ENCODE peak calls at places on chromosome 4, in six cellular contexts. C is upper lobe of right lung, D is GM12865, O is foreskin fibroblast, E is epithelial cell of esophagus, K is OCI-LY7. I is an unnamed sample.

GRCh38 chr4:143586080-143586479 is 72.6 kb downstream of the SMARCA5 start:
- DNase-seq in C (no peak), D (no peak), O (peak), E (no peak), K (no peak), I (peak)

GRCh38 chr4:57099363-57099762 is 10.8 kb downstream of the IGFBP7 start:
- DNase-seq in C (no peak), D (no peak), O (no peak), E (no peak), K (no peak), I (no peak)

GRCh38 chr4:97851115-97851514 is 292.2 kb downstream of the STPG2 start:
- DNase-seq in C (no peak), D (no peak), O (no peak), E (no peak), K (no peak), I (no peak)

GRCh38 chr4:161581262-161581661 is 582.5 kb downstream of the FSTL5 start:
- DNase-seq in C (no peak), D (peak), O (peak), E (peak), K (no peak), I (no peak)

GRCh38 chr4:83219991-83220360 is 64.6 kb downstream of the COQ2 start:
- DNase-seq in C (no peak), D (no peak), O (no peak), E (no peak), K (no peak), I (no peak)

GRCh38 chr4:148026022-148026421 is 294.1 kb downstream of the ARHGAP10 start:
- DNase-seq in C (no peak), D (no peak), O (peak), E (peak), K (no peak), I (peak)

GRCh38 chr4:107913283-107913899 is 18.0 kb upstream of the CYP2U1 start:
- DNase-seq in C (no peak), D (peak), O (peak), E (peak), K (peak), I (peak)

GRCh38 chr4:121199742-121200561 is 35.8 kb upstream of the TNIP3 start:
- DNase-seq in C (no peak), D (peak), O (no peak), E (no peak), K (no peak), I (no peak)

GRCh38 chr4:119750048-119750447 is 121.4 kb upstream of the PDE5A start:
- DNase-seq in C (no peak), D (no peak), O (no peak), E (no peak), K (no peak), I (no peak)

GRCh38 chr4:68074397-68074796 is 55.3 kb downstream of the TMPRSS11F start:
- DNase-seq in C (no peak), D (no peak), O (no peak), E (peak), K (no peak), I (no peak)

GRCh38 chr4:168613869-168614268 is 117.0 kb downstream of the PALLD start:
- DNase-seq in C (no peak), D (no peak), O (no peak), E (no peak), K (no peak), I (no peak)

GRCh38 chr4:41661447-41662076 is 87.0 kb downstream of the PHOX2B start:
- DNase-seq in C (peak), D (peak), O (peak), E (peak), K (peak), I (peak)

GRCh38 chr4:138639018-138639876 is 376.3 kb upstream of the NOCT start:
- DNase-seq in C (no peak), D (no peak), O (peak), E (peak), K (no peak), I (no peak)

GRCh38 chr4:54100607-54101189 is 735 bp downstream of the GSX2 start:
- DNase-seq in C (no peak), D (no peak), O (no peak), E (no peak), K (no peak), I (no peak)

GRCh38 chr4:54101190-54102041 is 1.5 kb downstream of the GSX2 start:
- DNase-seq in C (no peak), D (no peak), O (no peak), E (no peak), K (no peak), I (no peak)

GRCh38 chr4:54099287-54099958 is 540 bp upstream of the GSX2 start:
- DNase-seq in C (no peak), D (no peak), O (no peak), E (no peak), K (no peak), I (no peak)

GRCh38 chr4:54098375-54098774 is 1.6 kb upstream of the GSX2 start:
- DNase-seq in C (no peak), D (no peak), O (no peak), E (no peak), K (no peak), I (no peak)

DNA sequence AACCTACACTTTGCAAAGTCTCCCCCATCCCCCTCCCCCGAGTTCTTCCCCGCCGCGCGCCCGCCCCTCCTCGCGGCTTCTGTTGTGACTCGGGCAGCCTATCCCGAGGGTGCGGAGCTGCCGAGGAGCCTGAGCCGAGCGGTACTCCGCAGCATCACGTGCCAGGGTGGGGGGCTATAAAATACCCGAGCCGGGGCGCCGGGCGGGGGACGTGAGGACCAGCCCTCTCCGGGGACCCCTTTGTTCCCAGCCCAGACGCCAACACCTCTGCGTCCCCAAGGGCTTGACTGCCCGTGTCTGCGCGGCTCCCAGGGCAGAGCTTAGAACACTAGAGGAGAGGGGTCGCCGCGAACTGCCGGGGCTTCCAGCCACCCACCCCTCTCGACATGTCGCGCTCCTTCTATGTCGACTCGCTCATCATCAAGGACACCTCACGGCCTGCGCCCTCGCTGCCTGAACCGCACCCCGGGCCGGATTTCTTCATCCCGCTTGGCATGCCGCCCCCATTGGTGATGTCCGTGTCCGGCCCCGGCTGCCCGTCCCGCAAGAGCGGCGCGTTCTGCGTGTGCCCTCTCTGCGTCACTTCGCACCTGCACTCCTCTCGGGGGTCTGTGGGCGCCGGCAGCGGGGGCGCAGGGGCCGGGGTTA is at the start of gene GSX2:
- DNase-seq in C (no peak), D (no peak), O (no peak), E (no peak), K (no peak), I (no peak)
- H3K4me3 ChIP-seq in C (peak), D (no peak), O (peak), E (no peak), K (no peak), I (peak)

GRCh38 chr4:158861766-158862165 is 92.9 kb downstream of the FNIP2 start:
- DNase-seq in C (no peak), D (peak), O (no peak), E (no peak), K (no peak), I (no peak)
- TF ChIP-seq CTCF in C (no peak), D (peak), O (no peak), E (no peak), K (no peak), I (peak)

DNA sequence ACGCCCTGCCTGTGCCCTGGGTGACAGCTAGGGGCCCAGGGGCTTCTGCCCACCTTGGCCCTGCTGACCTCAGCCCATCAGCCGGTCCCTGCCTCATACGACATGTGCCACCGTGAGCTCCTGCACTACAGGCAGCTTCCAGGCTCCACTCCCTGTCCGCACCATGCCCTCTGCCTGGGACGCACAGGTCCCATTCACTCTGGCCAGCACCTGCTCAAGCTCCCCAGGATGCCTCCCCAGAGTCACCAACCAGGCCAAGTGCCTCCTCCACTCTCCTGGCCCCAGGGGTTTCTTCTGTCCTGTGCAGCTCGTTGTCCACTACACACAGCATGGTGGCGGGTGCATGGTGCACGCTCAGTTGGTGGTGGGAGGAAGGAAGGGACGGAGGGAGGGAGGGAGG is 20.2 kb upstream of the MRFAP1 start:
- DNase-seq in C (peak), D (no peak), O (no peak), E (no peak), K (no peak), I (no peak)
- H3K4me3 ChIP-seq in C (no peak), D (no peak), O (no peak), E (no peak), K (no peak), I (no peak)

GRCh38 chr4:35700663-35701062 is 543.7 kb downstream of the ARAP2 start:
- DNase-seq in C (no peak), D (no peak), O (no peak), E (no peak), K (no peak), I (no peak)
- TF ChIP-seq CTCF in C (no peak), D (no peak), O (no peak), E (no peak), K (no peak), I (no peak)

GRCh38 chr4:1200425-1201035 is 28.1 kb upstream of the SPON2 start:
- DNase-seq in C (peak), D (peak), O (peak), E (no peak), K (no peak), I (peak)

GRCh38 chr4:1201851-1202525 is 29.6 kb upstream of the SPON2 start:
- DNase-seq in C (peak), D (peak), O (peak), E (no peak), K (peak), I (peak)

GRCh38 chr4:1204828-1205591 is 32.6 kb upstream of the SPON2 start:
- DNase-seq in C (peak), D (no peak), O (no peak), E (no peak), K (no peak), I (no peak)

GRCh38 chr4:1204286-1204827 is 32.0 kb upstream of the SPON2 start:
- DNase-seq in C (peak), D (no peak), O (no peak), E (no peak), K (no peak), I (no peak)

DNA sequence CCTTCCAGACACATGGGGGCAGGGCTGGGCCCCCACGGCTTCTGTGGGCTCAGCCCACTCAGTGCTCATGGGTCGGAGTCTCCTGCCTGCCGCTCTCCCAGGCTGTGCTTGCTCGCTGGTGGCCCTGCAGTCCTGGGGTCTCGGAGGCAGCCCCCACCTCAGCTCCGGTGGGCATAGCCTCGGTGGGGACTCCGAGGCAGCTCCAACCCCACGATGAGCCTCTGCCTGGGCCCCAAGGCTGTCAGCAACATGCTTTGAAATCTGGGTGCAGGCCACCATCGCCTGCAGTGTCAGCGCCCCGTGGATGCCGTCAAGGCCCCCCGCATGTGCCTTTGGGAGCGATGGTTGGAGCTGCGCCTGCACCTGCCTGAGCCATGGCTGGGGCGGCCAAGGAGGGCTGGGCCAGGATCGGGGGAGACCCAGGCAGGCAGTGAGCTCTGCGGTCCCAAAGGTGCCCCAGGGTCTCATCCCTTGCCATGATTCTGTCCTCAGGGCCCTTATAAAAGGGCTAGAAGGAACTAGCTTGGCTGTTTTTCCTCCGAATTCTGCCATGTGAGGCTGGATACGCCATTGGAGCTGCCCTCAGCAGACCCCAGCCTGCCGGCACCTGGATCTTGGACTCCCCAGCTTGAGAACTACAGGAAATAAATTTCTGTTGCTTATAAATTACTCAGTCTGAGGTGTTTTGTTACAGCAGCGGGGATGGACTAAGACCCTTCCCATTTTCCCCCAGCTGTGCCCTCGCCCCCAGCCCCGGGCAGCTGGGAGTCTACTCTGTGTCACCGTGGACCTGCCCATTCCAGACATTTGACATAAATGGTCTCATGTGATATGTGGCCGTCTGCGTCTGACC is 30.4 kb upstream of the SPON2 start:
- DNase-seq in C (peak), D (no peak), O (no peak), E (no peak), K (no peak), I (no peak)
- H3K4me3 ChIP-seq in C (no peak), D (peak), O (no peak), E (no peak), K (no peak), I (no peak)

DNA sequence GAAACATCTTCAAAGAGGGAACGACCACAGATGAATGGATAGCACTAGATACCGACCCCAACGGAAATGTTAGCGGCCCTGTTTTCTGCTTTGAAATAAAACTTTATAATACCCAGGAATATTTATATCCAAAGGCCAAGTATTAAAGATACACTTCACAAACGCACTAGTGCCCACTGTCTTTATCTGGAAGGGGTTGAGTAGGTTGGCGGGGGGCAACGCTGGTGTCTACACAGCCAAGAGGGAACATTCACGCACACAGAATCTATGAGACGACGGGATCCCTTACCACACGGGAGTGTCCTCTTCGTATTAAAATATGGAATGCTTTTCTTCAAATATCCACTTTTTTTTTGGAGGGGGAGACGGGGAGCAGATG is 3.3 kb downstream of the HAND2 start:
- DNase-seq in C (no peak), D (no peak), O (no peak), E (no peak), K (no peak), I (no peak)
- TF ChIP-seq CTCF in C (no peak), D (no peak), O (no peak), E (no peak), K (no peak), I (no peak)

GRCh38 chr4:89835413-89835812 is 1.5 kb downstream of the SNCA start:
- DNase-seq in C (no peak), D (no peak), O (no peak), E (peak), K (no peak), I (no peak)

GRCh38 chr4:89837385-89837995 is 529 bp upstream of the SNCA start:
- DNase-seq in C (no peak), D (no peak), O (peak), E (peak), K (no peak), I (peak)

GRCh38 chr4:89838005-89838404 is 1.0 kb upstream of the SNCA start:
- DNase-seq in C (no peak), D (no peak), O (no peak), E (peak), K (no peak), I (no peak)

GRCh38 chr4:89836031-89836777 is 757 bp downstream of the SNCA start:
- DNase-seq in C (peak), D (no peak), O (no peak), E (peak), K (no peak), I (no peak)

DNA sequence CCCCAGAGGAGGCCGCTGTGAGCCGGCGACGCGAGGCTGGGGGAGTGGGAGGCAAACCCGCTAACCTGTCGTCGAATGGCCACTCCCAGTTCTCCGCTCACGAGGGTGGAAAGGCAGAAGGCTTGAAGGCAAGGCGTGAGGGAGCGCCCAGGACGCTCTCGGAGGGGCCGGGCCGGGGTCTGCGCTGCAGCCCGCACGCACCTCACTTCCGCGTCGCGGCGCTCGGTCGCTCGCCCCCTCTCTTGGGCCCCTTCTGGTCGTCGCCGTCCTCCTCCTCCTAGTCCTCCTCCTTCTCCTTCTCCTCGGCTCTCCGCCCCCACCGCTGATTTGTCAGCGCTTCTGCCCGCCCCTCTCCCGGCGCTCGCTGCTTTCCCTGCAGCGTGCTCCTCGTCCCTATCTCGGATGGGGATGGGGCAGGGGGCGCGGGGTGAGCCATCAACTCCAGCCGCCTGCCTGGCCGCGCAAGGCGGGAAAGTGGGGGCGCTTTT is at the start of gene SNCA:
- DNase-seq in C (peak), D (no peak), O (peak), E (peak), K (no peak), I (peak)
- H3K4me3 ChIP-seq in C (peak), D (no peak), O (peak), E (peak), K (no peak), I (peak)